ENCODE peak calls at places on chromosome 17, in six cellular contexts. Q is mammary epithelial cell; O is choroid plexus epithelial cell; E is pancreas; F is CD8-positive, alpha-beta T cell; N is AG10803. M is an unnamed sample.

GRCh38 chr17:42969006-42969581 is 4.8 kb upstream of the AARSD1 start:
- DNase-seq in Q (no peak), O (peak), E (no peak), F (no peak), N (no peak), M (peak)

GRCh38 chr17:9517396-9517795 is 58.2 kb downstream of the STX8 start:
- DNase-seq in Q (peak), O (no peak), E (no peak), F (peak), N (no peak), M (no peak)

GRCh38 chr17:57876023-57876865 is 26.4 kb upstream of the MRPS23 start:
- DNase-seq in Q (peak), O (no peak), E (no peak), F (no peak), N (no peak), M (no peak)

GRCh38 chr17:41919840-41920579 is 1.3 kb upstream of the ACLY start:
- DNase-seq in Q (no peak), O (peak), E (peak), F (no peak), N (peak), M (peak)

GRCh38 chr17:8861482-8862181 is 5.8 kb downstream of the PIK3R6 start:
- DNase-seq in Q (no peak), O (no peak), E (no peak), F (no peak), N (no peak), M (no peak)

GRCh38 chr17:59435238-59435637 is 103.8 kb downstream of the YPEL2 start:
- DNase-seq in Q (peak), O (peak), E (no peak), F (no peak), N (peak), M (peak)

GRCh38 chr17:58956997-58957724 is 149.5 kb downstream of the TRIM37 start:
- DNase-seq in Q (peak), O (peak), E (no peak), F (no peak), N (no peak), M (peak)

GRCh38 chr17:57685499-57686132 is 59.5 kb downstream of the CCDC182 start:
- DNase-seq in Q (no peak), O (no peak), E (no peak), F (no peak), N (no peak), M (no peak)

GRCh38 chr17:48542114-48542955 is 2.6 kb downstream of the HOXB2 start:
- DNase-seq in Q (no peak), O (no peak), E (no peak), F (no peak), N (no peak), M (no peak)

GRCh38 chr17:8894673-8895578 is 27.5 kb upstream of the PIK3R6 start:
- DNase-seq in Q (peak), O (peak), E (peak), F (peak), N (peak), M (peak)

GRCh38 chr17:7897773-7898172 is 9.2 kb downstream of the CHD3 start:
- DNase-seq in Q (peak), O (peak), E (no peak), F (peak), N (peak), M (peak)

GRCh38 chr17:41539071-41539492 is 11.0 kb upstream of the KRT19 start:
- DNase-seq in Q (no peak), O (no peak), E (no peak), F (no peak), N (no peak), M (peak)

GRCh38 chr17:61402978-61403845 is 3.6 kb downstream of the TBX2 start:
- DNase-seq in Q (no peak), O (peak), E (no peak), F (no peak), N (no peak), M (no peak)

GRCh38 chr17:34163681-34164080 is 91.4 kb upstream of the CCL2 start:
- DNase-seq in Q (no peak), O (no peak), E (no peak), F (no peak), N (peak), M (no peak)

GRCh38 chr17:56918916-56919315 is 5.1 kb upstream of the TRIM25 start:
- DNase-seq in Q (peak), O (peak), E (no peak), F (no peak), N (peak), M (peak)

GRCh38 chr17:13016881-13017622 is 775 bp downstream of the ELAC2 start:
- DNase-seq in Q (peak), O (peak), E (no peak), F (no peak), N (peak), M (peak)

GRCh38 chr17:7046127-7046724 is 2.3 kb upstream of the SLC16A11 start:
- DNase-seq in Q (peak), O (peak), E (peak), F (peak), N (no peak), M (no peak)

GRCh38 chr17:40615295-40615988 is 32.2 kb downstream of the SMARCE1 start:
- DNase-seq in Q (peak), O (peak), E (peak), F (peak), N (peak), M (peak)

GRCh38 chr17:2821868-2822267 is 25.6 kb downstream of the RAP1GAP2 start:
- DNase-seq in Q (no peak), O (no peak), E (no peak), F (no peak), N (no peak), M (no peak)

DNA sequence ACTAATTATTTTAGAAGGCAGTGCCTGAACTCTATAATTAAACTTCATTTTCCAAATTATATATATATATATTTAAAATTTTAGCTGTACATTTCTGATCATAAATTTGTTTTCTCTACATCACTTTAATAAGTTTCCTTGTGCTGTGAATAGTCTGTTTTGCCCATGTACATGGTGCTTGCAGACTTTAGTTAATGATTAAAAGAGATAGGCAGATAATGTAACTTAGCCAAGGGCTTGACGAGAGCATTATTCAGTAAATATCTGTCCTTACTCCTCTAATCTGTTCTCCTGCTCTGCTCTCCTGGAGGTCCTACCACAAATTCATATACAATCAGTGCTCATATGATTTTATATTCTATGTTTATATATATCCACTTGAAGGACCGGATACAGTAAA is 595.2 kb upstream of the KIF2B start:
- DNase-seq in Q (no peak), O (no peak), E (no peak), F (no peak), N (no peak), M (no peak)
- TF ChIP-seq CTCF in Q (no peak), O (no peak), E (no peak), F (no peak), N (no peak), M (no peak)

GRCh38 chr17:63741251-63742049 is at the start of gene STRADA:
- DNase-seq in Q (peak), O (peak), E (peak), F (peak), N (peak), M (peak)
- TF ChIP-seq CTCF in Q (no peak), O (no peak), E (no peak), F (no peak), N (no peak), M (no peak)

GRCh38 chr17:53950858-53951250 is 128.1 kb downstream of the KIF2B start:
- DNase-seq in Q (peak), O (no peak), E (no peak), F (no peak), N (no peak), M (peak)

GRCh38 chr17:53948323-53948722 is 125.6 kb downstream of the KIF2B start:
- DNase-seq in Q (no peak), O (no peak), E (no peak), F (no peak), N (no peak), M (no peak)

GRCh38 chr17:53949473-53950090 is 126.9 kb downstream of the KIF2B start:
- DNase-seq in Q (peak), O (no peak), E (no peak), F (no peak), N (no peak), M (no peak)

GRCh38 chr17:53950207-53950857 is 127.6 kb downstream of the KIF2B start:
- DNase-seq in Q (no peak), O (no peak), E (no peak), F (no peak), N (no peak), M (no peak)
- TF ChIP-seq CTCF in Q (no peak), O (no peak), E (no peak), F (no peak), N (no peak), M (no peak)

DNA sequence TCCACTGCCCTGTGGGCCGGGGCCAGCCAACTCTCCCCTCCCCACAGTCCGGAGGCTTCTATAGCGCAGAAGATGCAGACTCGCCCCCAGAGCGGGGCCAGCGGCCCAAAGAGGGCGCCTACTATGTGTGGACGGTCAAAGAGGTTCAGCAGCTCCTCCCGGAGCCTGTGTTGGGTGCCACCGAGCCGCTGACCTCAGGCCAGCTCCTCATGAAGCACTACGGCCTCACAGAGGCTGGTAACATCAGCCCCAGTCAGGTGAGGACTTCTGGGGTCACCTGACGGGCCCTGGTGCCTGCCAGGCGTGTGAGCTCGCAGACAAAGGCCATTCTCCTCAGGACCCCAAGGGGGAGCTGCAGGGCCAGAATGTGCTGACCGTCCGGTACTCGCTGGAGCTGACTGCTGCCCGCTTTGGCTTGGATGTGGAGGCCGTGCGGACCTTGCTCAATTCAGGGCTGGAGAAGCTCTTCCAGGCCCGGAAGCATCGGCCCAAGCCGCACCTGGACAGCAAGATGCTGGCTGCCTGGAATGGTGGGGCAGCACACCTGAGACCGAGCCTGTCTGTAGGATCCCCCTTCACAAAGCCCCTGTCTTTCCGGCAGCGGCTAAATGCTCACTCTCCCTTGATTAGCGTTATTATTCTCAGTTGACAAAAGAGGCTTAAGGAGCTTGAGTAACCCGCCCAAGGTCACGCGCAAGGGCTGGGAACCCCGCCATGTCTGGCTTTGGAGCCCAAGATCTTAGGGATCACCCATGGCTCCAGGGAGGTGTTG is 3.9 kb downstream of the SPATA20 start:
- DNase-seq in Q (no peak), O (peak), E (peak), F (no peak), N (peak), M (peak)
- TF ChIP-seq CTCF in Q (peak), O (peak), E (peak), F (no peak), N (peak), M (peak)

GRCh38 chr17:81825841-81826471 is 7.1 kb downstream of the MCRIP1 start:
- DNase-seq in Q (no peak), O (no peak), E (no peak), F (no peak), N (no peak), M (no peak)
- TF ChIP-seq CTCF in Q (peak), O (no peak), E (no peak), F (no peak), N (no peak), M (no peak)

GRCh38 chr17:49695698-49696232 is 12.0 kb downstream of the SLC35B1 start:
- DNase-seq in Q (no peak), O (no peak), E (no peak), F (no peak), N (no peak), M (no peak)
- TF ChIP-seq CTCF in Q (no peak), O (no peak), E (no peak), F (no peak), N (no peak), M (no peak)

GRCh38 chr17:28317099-28317964 is 1.7 kb upstream of the TMEM97 start:
- DNase-seq in Q (no peak), O (no peak), E (no peak), F (no peak), N (no peak), M (no peak)

GRCh38 chr17:28315846-28316705 is 2.9 kb upstream of the TMEM97 start:
- DNase-seq in Q (no peak), O (no peak), E (no peak), F (no peak), N (no peak), M (no peak)

GRCh38 chr17:28320215-28321061 is 1.4 kb downstream of the TMEM97 start:
- DNase-seq in Q (no peak), O (no peak), E (no peak), F (no peak), N (no peak), M (no peak)

GRCh38 chr17:28317965-28318758 is 838 bp upstream of the TMEM97 start:
- DNase-seq in Q (no peak), O (no peak), E (no peak), F (no peak), N (no peak), M (no peak)

GRCh38 chr17:28318759-28319660 is at the start of gene TMEM97:
- DNase-seq in Q (peak), O (peak), E (peak), F (peak), N (peak), M (peak)
- TF ChIP-seq CTCF in Q (peak), O (peak), E (no peak), F (no peak), N (peak), M (peak)

GRCh38 chr17:72539981-72540897 is 419.4 kb downstream of the SOX9 start:
- DNase-seq in Q (peak), O (peak), E (peak), F (peak), N (peak), M (peak)
- TF ChIP-seq CTCF in Q (peak), O (peak), E (peak), F (peak), N (peak), M (peak)

DNA sequence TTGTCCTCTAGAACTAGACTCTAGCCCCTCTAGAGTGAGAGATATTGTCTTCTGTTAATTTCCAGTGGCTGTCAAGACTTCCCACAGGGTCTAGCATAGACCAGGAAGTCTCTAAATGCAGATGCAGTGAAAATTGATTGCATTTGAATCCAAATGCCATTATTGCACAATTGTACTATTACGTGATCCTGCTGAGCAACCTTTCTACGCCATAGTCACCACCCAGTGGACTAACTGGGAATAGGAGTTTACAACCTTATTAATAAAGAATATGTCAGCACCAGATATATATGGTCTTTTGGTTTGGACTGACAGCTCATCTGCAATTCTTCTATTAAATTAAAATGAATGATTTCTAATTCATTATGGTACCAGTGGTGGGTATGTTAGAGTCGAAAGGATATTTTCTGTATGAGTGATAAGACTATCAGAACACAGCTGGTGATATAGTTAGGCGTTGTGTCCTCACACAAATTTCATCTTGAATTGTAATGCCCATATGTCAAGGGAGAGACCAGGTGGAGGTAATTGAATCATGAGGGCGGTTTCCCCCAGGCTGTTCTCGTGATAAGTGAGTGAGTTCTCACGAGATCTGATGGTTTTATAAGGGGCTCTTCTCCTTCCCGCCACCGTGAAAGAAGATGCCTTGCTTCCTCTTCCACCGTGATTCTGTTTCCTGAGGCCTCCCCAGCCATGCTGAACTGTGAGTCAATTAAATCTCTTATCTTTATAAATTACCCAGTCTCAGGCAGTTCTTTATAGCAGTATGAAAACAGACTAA is 138.9 kb upstream of the CA10 start:
- DNase-seq in Q (peak), O (no peak), E (no peak), F (no peak), N (no peak), M (peak)
- TF ChIP-seq CTCF in Q (peak), O (no peak), E (no peak), F (no peak), N (no peak), M (peak)

M was measured in MCF 10A.